ENCODE peak calls at places on chromosome 9, in five cellular contexts. O is cardiac fibroblast, T is endothelial cell, W is fibroblast of lung, E is astrocyte of the cerebellum. U is an unnamed sample.

GRCh38 chr9:121895274-121895835 is 197.8 kb downstream of the TTLL11 start:
- DNase-seq in O (no peak), W (peak; percentile 33), E (no peak), T (no peak), U (no peak)

GRCh38 chr9:90593646-90594045 is 49.0 kb downstream of the DIRAS2 start:
- DNase-seq in W (no peak), E (no peak), O (no peak), T (no peak), U (no peak)

GRCh38 chr9:15967068-15967467 is 414.2 kb downstream of the CCDC171 start:
- DNase-seq in E (no peak), T (no peak), W (no peak), O (no peak), U (no peak)

GRCh38 chr9:38000735-38001134 is 68.3 kb downstream of the SHB start:
- DNase-seq in E (no peak), T (no peak), O (no peak), W (no peak), U (no peak)

GRCh38 chr9:136464241-136464640 is 18.6 kb downstream of the SEC16A start:
- DNase-seq in T (no peak), E (no peak), W (no peak), O (no peak), U (no peak)

GRCh38 chr9:133777111-133777791 is 39.1 kb upstream of the SARDH start:
- DNase-seq in O (no peak), T (no peak), W (no peak), E (no peak), U (no peak)

GRCh38 chr9:91882628-91883027 is 67.4 kb downstream of the ROR2 start:
- DNase-seq in W (no peak), E (no peak), O (no peak), T (no peak), U (no peak)

GRCh38 chr9:37302277-37302676 is 120.2 kb upstream of the GRHPR start:
- DNase-seq in W (no peak), O (no peak), T (no peak), E (no peak), U (no peak)

GRCh38 chr9:130662099-130662926 is 2.1 kb upstream of the PRDM12 start:
- DNase-seq in T (no peak), E (no peak), O (no peak), W (no peak), U (no peak)

GRCh38 chr9:14278291-14278721 is 35.6 kb downstream of the NFIB start:
- DNase-seq in E (peak; percentile 70), T (no peak), W (peak; percentile 95), O (peak; percentile 32), U (peak; percentile 9)

GRCh38 chr9:134062461-134063087 is 5.3 kb downstream of the BRD3 start:
- DNase-seq in T (no peak), E (no peak), O (no peak), W (no peak), U (no peak)

GRCh38 chr9:84230355-84231136 is 110.0 kb downstream of the SLC28A3 start:
- DNase-seq in W (peak; percentile 35), O (peak; percentile 78), E (peak; percentile 24), T (no peak), U (peak; percentile 25)

GRCh38 chr9:94150890-94151660 is 66.8 kb downstream of the PTPDC1 start:
- DNase-seq in O (no peak), T (no peak), E (no peak), W (no peak), U (no peak)

GRCh38 chr9:14296462-14296861 is 17.5 kb downstream of the NFIB start:
- DNase-seq in O (no peak), E (no peak), W (no peak), T (no peak), U (no peak)

GRCh38 chr9:33748633-33749304 is 46.6 kb upstream of the PRSS3 start:
- DNase-seq in O (no peak), E (no peak), W (no peak), T (no peak), U (no peak)

GRCh38 chr9:87109182-87109581 is 161.9 kb upstream of the GAS1 start:
- DNase-seq in E (no peak), O (no peak), T (no peak), W (peak; percentile 12), U (no peak)

GRCh38 chr9:83307051-83307724 is 231.0 kb downstream of the FRMD3 start:
- DNase-seq in T (no peak), E (no peak), O (peak; percentile 70), W (no peak), U (no peak)

GRCh38 chr9:135077497-135078200 is 9.8 kb upstream of the OLFM1 start:
- DNase-seq in W (peak; percentile 6), E (no peak), O (peak; percentile 19), T (peak; percentile 80), U (no peak)

GRCh38 chr9:137509198-137509597 is 41.0 kb downstream of the PNPLA7 start:
- DNase-seq in O (no peak), E (no peak), T (no peak), W (no peak), U (no peak)

GRCh38 chr9:137505421-137506140 is 44.6 kb downstream of the PNPLA7 start:
- DNase-seq in T (no peak), E (no peak), O (no peak), W (no peak), U (no peak)

GRCh38 chr9:137504432-137504777 is 45.3 kb upstream of the NSMF start:
- DNase-seq in O (no peak), E (no peak), W (no peak), T (no peak), U (no peak)

GRCh38 chr9:137506274-137506673 is 43.9 kb downstream of the PNPLA7 start:
- DNase-seq in O (no peak), E (no peak), T (no peak), W (no peak), U (no peak)

GRCh38 chr9:137506702-137507171 is 43.5 kb downstream of the PNPLA7 start:
- DNase-seq in T (no peak), W (peak; percentile 57), O (no peak), E (no peak), U (peak; percentile 55)
- TF ChIP-seq CTCF in T (no peak), W (no peak), O (no peak), E (no peak), U (no peak)

GRCh38 chr9:127550751-127551150 is 61.3 kb upstream of the STXBP1 start:
- DNase-seq in T (no peak), O (no peak), E (no peak), W (no peak), U (no peak)

GRCh38 chr9:127548352-127548878 is 63.7 kb upstream of the STXBP1 start:
- DNase-seq in W (no peak), O (no peak), T (no peak), E (no peak), U (no peak)

GRCh38 chr9:127550277-127550676 is 61.8 kb upstream of the STXBP1 start:
- DNase-seq in O (no peak), E (no peak), T (no peak), W (no peak), U (no peak)

GRCh38 chr9:127549771-127550170 is 62.3 kb upstream of the STXBP1 start:
- DNase-seq in T (no peak), E (no peak), O (no peak), W (no peak), U (no peak)

DNA sequence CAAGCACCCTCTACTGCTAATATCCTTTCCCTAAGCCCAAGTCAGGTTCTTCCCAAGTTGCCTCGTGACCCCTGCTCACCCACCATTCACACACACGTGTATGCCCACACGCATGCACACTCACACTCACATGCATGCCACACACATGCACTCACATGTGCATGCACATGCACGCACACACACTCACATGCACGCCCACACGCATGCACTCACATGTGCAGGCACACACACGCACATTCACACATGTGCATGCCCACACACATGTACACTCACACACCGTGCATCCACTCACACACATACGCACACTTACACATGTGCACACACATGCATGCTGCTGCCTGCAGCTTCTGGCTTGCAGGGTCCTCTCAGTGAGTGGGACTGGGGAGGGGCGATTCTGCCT is 62.9 kb upstream of the STXBP1 start:
- DNase-seq in W (no peak), T (no peak), E (no peak), O (no peak), U (no peak)
- TF ChIP-seq CTCF in W (no peak), T (no peak), E (no peak), O (no peak), U (no peak)

DNA sequence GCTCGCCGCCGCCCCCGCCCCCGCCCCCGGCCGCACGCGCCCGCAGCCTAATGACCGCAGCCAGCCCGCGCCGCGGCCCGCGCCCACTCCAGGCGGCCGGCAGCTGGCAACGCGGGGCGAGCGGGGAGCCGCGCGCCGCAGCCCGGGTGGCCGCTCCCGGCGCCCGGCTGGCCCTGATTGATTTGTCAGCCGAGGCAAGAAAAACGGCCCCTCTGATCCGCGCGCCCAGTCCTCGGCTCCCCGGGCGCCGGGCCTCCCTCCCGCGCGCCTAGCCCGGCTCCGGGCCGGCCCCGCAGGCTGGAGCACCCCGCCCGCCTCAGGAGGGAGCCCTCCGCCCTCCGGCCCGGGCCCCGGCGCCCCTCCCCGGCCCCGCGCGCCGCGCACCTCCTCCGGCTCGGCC is 11.9 kb upstream of the LHX2 start:
- DNase-seq in E (no peak), T (no peak), O (no peak), W (no peak), U (no peak)
- TF ChIP-seq CTCF in E (no peak), T (no peak), O (no peak), W (no peak), U (no peak)

GRCh38 chr9:22238809-22239684 is 207.6 kb upstream of the DMRTA1 start:
- DNase-seq in E (peak; percentile 45), W (peak; percentile 71), O (peak; percentile 75), T (no peak), U (no peak)
- TF ChIP-seq CTCF in E (peak; percentile 67), W (peak; percentile 61), O (peak; percentile 54), T (peak; percentile 67), U (peak; percentile 63)

GRCh38 chr9:75889977-75890540 is 414 bp upstream of the PCSK5 start:
- DNase-seq in W (peak; percentile 73), E (peak; percentile 38), O (peak; percentile 71), T (peak; percentile 19), U (no peak)

GRCh38 chr9:75892168-75892901 is 1.9 kb downstream of the PCSK5 start:
- DNase-seq in T (peak; percentile 24), W (peak; percentile 13), E (no peak), O (peak; percentile 34), U (no peak)

GRCh38 chr9:75891277-75892167 is 1.0 kb downstream of the PCSK5 start:
- DNase-seq in E (no peak), O (peak; percentile 56), W (peak; percentile 36), T (peak; percentile 35), U (no peak)

GRCh38 chr9:75889577-75889976 is 896 bp upstream of the PCSK5 start:
- DNase-seq in E (no peak), T (no peak), O (no peak), W (no peak), U (no peak)

DNA sequence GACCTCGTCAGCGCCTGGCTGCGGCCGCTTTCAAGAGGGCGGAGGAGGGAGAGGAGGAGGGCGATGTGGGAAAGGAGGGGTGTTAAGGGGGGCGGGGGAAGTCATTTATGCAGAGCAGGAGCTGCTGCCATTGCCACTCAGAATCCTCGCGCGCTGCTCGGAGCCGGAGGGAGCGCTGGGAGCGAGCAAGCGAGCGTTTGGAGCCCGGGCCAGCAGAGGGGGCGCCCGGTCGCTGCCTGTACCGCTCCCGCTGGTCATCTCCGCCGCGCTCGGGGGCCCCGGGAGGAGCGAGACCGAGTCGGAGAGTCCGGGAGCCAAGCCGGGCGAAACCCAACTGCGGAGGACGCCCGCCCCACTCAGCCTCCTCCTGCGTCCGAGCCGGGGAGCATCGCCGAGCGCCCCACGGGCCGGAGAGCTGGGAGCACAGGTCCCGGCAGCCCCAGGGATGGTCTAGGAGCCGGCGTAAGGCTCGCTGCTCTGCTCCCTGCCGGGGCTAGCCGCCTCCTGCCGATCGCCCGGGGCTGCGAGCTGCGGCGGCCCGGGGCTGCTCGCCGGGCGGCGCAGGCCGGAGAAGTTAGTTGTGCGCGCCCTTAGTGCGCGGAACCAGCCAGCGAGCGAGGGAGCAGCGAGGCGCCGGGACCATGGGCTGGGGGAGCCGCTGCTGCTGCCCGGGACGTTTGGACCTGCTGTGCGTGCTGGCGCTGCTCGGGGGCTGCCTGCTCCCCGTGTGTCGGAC is at the start of gene PCSK5:
- DNase-seq in T (peak; percentile 83), E (peak; percentile 89), O (peak; percentile 97), W (peak; percentile 97), U (peak; percentile 52)
- TF ChIP-seq CTCF in T (no peak), E (peak; percentile 36), O (peak; percentile 21), W (peak; percentile 27), U (peak; percentile 34)

U was measured in BJ.